ENCODE peak calls at places on chromosomes 6 and 20, in four cellular contexts. D is foreskin fibroblast; Z is stimulated activated CD4-positive, alpha-beta T cell treated with anti-CD3 and anti-CD28 coated beads, Interleukin-4, amount 100 ng/mL, for 1 hour; R is choroid plexus epithelial cell. G is an unnamed sample.

GRCh38 chr6:89281779-89282246 is 33.3 kb downstream of the GABRR2 start:
- DNase-seq in D (peak; percentile 49), Z (peak; percentile 18), R (peak; percentile 47), G (peak; percentile 21)

GRCh38 chr6:156659317-156660198 is 117.6 kb upstream of the ARID1B start:
- DNase-seq in D (no peak), Z (no peak), R (no peak), G (no peak)

GRCh38 chr20:17629678-17630089 is 52.4 kb downstream of the RRBP1 start:
- DNase-seq in D (no peak), Z (no peak), R (no peak), G (no peak)

GRCh38 chr20:17680128-17680835 is 1.8 kb downstream of the RRBP1 start:
- DNase-seq in D (peak; percentile 90), Z (no peak), R (peak; percentile 76), G (peak; percentile 54)

GRCh38 chr6:81169166-81169565 is 583.3 kb downstream of the TENT5A start:
- DNase-seq in D (no peak), Z (no peak), R (peak; percentile 62), G (no peak)

GRCh38 chr6:88442731-88443130 is 276.6 kb upstream of the CNR1 start:
- DNase-seq in D (no peak), Z (no peak), R (no peak), G (no peak)

GRCh38 chr6:116444092-116444491 is 17.1 kb upstream of the CALHM6 start:
- DNase-seq in D (peak; percentile 65), Z (no peak), R (peak; percentile 78), G (no peak)

GRCh38 chr6:89843070-89843469 is 13.4 kb downstream of the CASP8AP2 start:
- DNase-seq in D (peak; percentile 33), Z (no peak), R (peak; percentile 57), G (peak; percentile 45)

GRCh38 chr20:20327756-20328155 is 40.1 kb upstream of the INSM1 start:
- DNase-seq in D (no peak), Z (no peak), R (no peak), G (peak; percentile 4)

GRCh38 chr6:125469915-125470314 is 168.1 kb upstream of the HDDC2 start:
- DNase-seq in D (no peak), Z (no peak), R (peak; percentile 22), G (no peak)

GRCh38 chr6:23454090-23454998 is 671.7 kb upstream of the NRSN1 start:
- DNase-seq in D (peak; percentile 18), Z (no peak), R (peak; percentile 24), G (no peak)

GRCh38 chr6:37173573-37174195 is 3.7 kb downstream of the PIM1 start:
- DNase-seq in D (no peak), Z (peak; percentile 48), R (no peak), G (no peak)

GRCh38 chr6:74705451-74705850 is 500.4 kb downstream of the COL12A1 start:
- DNase-seq in D (peak; percentile 17), Z (no peak), R (peak; percentile 45), G (no peak)

GRCh38 chr6:43964659-43965570 is 162.3 kb downstream of the MRPL14 start:
- DNase-seq in D (no peak), Z (no peak), R (no peak), G (no peak)

GRCh38 chr6:89388846-89389245 is 23.2 kb downstream of the RRAGD start:
- DNase-seq in D (no peak), Z (no peak), R (no peak), G (no peak)

GRCh38 chr20:21583486-21584168 is 69.8 kb upstream of the NKX2-2 start:
- DNase-seq in D (no peak), Z (no peak), R (no peak), G (no peak)

GRCh38 chr6:151176941-151177760 is 62.6 kb upstream of the AKAP12 start:
- DNase-seq in D (no peak), Z (no peak), R (no peak), G (no peak)

GRCh38 chr6:33983109-33983475 is 162.8 kb downstream of the GRM4 start:
- DNase-seq in D (no peak), Z (no peak), R (peak; percentile 17), G (peak; percentile 46)

GRCh38 chr20:62210496-62210855 is 9.6 kb downstream of the HRH3 start:
- DNase-seq in D (no peak), Z (no peak), R (no peak), G (no peak)

GRCh38 chr20:25287631-25288290 is 39.9 kb downstream of the PYGB start:
- DNase-seq in D (no peak), Z (no peak), R (no peak), G (no peak)

GRCh38 chr6:37516076-37516919 is 16.6 kb upstream of the CCDC167 start:
- DNase-seq in D (peak; percentile 41), Z (peak; percentile 91), R (no peak), G (no peak)

GRCh38 chr20:46406986-46407670 is 713 bp upstream of the ELMO2 start:
- DNase-seq in D (no peak), Z (peak; percentile 93), R (no peak), G (no peak)

GRCh38 chr6:137873273-137873762 is 6.3 kb downstream of the TNFAIP3 start:
- DNase-seq in D (peak; percentile 94), Z (peak; percentile 82), R (peak; percentile 98), G (peak; percentile 33)

GRCh38 chr20:35699127-35699913 is at the start of the genes NFS1 and ROMO1:
- DNase-seq in D (peak; percentile 95), Z (peak; percentile 88), R (peak; percentile 83), G (peak; percentile 91)

GRCh38 chr20:45983279-45983743 is 11.3 kb upstream of the ZNF335 start:
- DNase-seq in D (peak; percentile 26), Z (no peak), R (peak; percentile 16), G (no peak)

GRCh38 chr20:32116079-32116521 is 6.6 kb downstream of the TM9SF4 start:
- DNase-seq in D (peak; percentile 23), Z (no peak), R (peak; percentile 79), G (no peak)

GRCh38 chr20:24242763-24243162 is 226.7 kb upstream of the SYNDIG1 start:
- DNase-seq in D (no peak), Z (no peak), R (no peak), G (no peak)

GRCh38 chr20:24160563-24161355 is 172.2 kb upstream of the GGTLC1 start:
- DNase-seq in D (peak; percentile 72), Z (no peak), R (peak; percentile 87), G (peak; percentile 46)

GRCh38 chr20:9360427-9360826 is 154.0 kb upstream of the LAMP5 start:
- DNase-seq in D (no peak), Z (no peak), R (peak; percentile 27), G (no peak)

GRCh38 chr6:31572041-31572911 is at the start of gene LTA:
- DNase-seq in D (no peak), Z (peak; percentile 80), R (no peak), G (no peak)

GRCh38 chr6:10555625-10556309 is 34.6 kb downstream of the GCNT2 start:
- DNase-seq in D (peak; percentile 66), Z (no peak), R (peak; percentile 26), G (peak; percentile 93)

GRCh38 chr20:42887281-42887680 is 302.4 kb downstream of the PTPRT start:
- DNase-seq in D (no peak), Z (no peak), R (no peak), G (no peak)

GRCh38 chr20:32879538-32879937 is 20.8 kb downstream of the EFCAB8 start:
- DNase-seq in D (no peak), Z (no peak), R (peak; percentile 17), G (no peak)

GRCh38 chr6:1082040-1082935 is 229.6 kb upstream of the FOXQ1 start:
- DNase-seq in D (peak; percentile 92), Z (no peak), R (peak; percentile 72), G (peak; percentile 88)

GRCh38 chr6:21680611-21681010 is 87.1 kb downstream of the SOX4 start:
- DNase-seq in D (no peak), Z (no peak), R (no peak), G (no peak)

GRCh38 chr20:61350500-61351250 is 98.6 kb downstream of the CDH4 start:
- DNase-seq in D (no peak), Z (no peak), R (no peak), G (no peak)

G was measured in MG63.